ENCODE peak calls at places on chromosome 16, in six cellular contexts. S is OCI-LY7; N is effector memory CD4-positive, alpha-beta T cell; C is fibroblast of mammary gland; X is body of pancreas; W is esophagus squamous epithelium. P is an unnamed sample.

GRCh38 chr16:84548508-84548907 is 44.0 kb upstream of the MEAK7 start:
- DNase-seq in S (no peak), N (no peak), C (no peak), X (no peak), W (no peak), P (no peak)

GRCh38 chr16:77564791-77565390 is 130.1 kb upstream of the ADAMTS18 start:
- DNase-seq in S (no peak), N (no peak), C (peak; percentile 34), X (no peak), W (no peak), P (no peak)

GRCh38 chr16:4734730-4735575 is 616 bp downstream of the DNAAF8 start:
- DNase-seq in S (peak; percentile 93), N (peak; percentile 92), C (peak; percentile 68), X (peak; percentile 90), W (peak; percentile 58), P (peak; percentile 80)

GRCh38 chr16:3800477-3801270 is 79.8 kb downstream of the CREBBP start:
- DNase-seq in S (no peak), N (no peak), C (no peak), X (no peak), W (no peak), P (no peak)

GRCh38 chr16:87201052-87201451 is 116.1 kb downstream of the C16orf95 start:
- DNase-seq in S (no peak), N (no peak), C (peak; percentile 100), X (peak; percentile 37), W (no peak), P (no peak)

GRCh38 chr16:2278956-2279800 is 11.3 kb upstream of the RNPS1 start:
- DNase-seq in S (no peak), N (no peak), C (no peak), X (no peak), W (no peak), P (no peak)

GRCh38 chr16:1991588-1992474 is 2.1 kb downstream of the SYNGR3 start:
- DNase-seq in S (peak; percentile 95), N (peak; percentile 100), C (peak; percentile 84), X (peak; percentile 93), W (peak; percentile 82), P (peak; percentile 78)

GRCh38 chr16:57694191-57694555 is 433 bp upstream of the DRC7 start:
- DNase-seq in S (no peak), N (no peak), C (no peak), X (peak; percentile 94), W (no peak), P (no peak)

GRCh38 chr16:84144859-84145639 is at the start of the genes DNAAF1 and HSDL1:
- DNase-seq in S (peak; percentile 92), N (peak; percentile 93), C (peak; percentile 72), X (peak; percentile 92), W (peak; percentile 24), P (peak; percentile 70)

GRCh38 chr16:24729243-24729966 is at the start of gene TNRC6A:
- DNase-seq in S (peak; percentile 90), N (peak; percentile 67), C (peak; percentile 84), X (peak; percentile 91), W (peak; percentile 24), P (peak; percentile 46)

GRCh38 chr16:56190903-56191806 is at the start of gene GNAO1:
- DNase-seq in S (no peak), N (peak; percentile 65), C (peak; percentile 43), X (peak; percentile 49), W (no peak), P (peak; percentile 47)

GRCh38 chr16:54633943-54634362 is 296.7 kb upstream of the IRX5 start:
- DNase-seq in S (peak; percentile 29), N (no peak), C (peak; percentile 18), X (no peak), W (no peak), P (peak; percentile 16)

GRCh38 chr16:15592324-15592723 is 50.6 kb downstream of the MARF1 start:
- DNase-seq in S (no peak), N (no peak), C (no peak), X (no peak), W (no peak), P (no peak)

GRCh38 chr16:7343271-7343670 is 10.6 kb downstream of the RBFOX1 start:
- DNase-seq in S (no peak), N (no peak), C (no peak), X (no peak), W (no peak), P (no peak)

GRCh38 chr16:11251525-11252481 is 4.2 kb downstream of the SOCS1 start:
- DNase-seq in S (no peak), N (peak; percentile 64), C (peak; percentile 70), X (no peak), W (no peak), P (peak; percentile 60)

GRCh38 chr16:58820359-58820758 is 86.2 kb upstream of the GOT2 start:
- DNase-seq in S (no peak), N (no peak), C (no peak), X (no peak), W (no peak), P (no peak)

GRCh38 chr16:87464691-87465300 is 28.0 kb downstream of the ZCCHC14 start:
- DNase-seq in S (no peak), N (no peak), C (peak; percentile 98), X (peak; percentile 77), W (no peak), P (peak; percentile 17)

DNA sequence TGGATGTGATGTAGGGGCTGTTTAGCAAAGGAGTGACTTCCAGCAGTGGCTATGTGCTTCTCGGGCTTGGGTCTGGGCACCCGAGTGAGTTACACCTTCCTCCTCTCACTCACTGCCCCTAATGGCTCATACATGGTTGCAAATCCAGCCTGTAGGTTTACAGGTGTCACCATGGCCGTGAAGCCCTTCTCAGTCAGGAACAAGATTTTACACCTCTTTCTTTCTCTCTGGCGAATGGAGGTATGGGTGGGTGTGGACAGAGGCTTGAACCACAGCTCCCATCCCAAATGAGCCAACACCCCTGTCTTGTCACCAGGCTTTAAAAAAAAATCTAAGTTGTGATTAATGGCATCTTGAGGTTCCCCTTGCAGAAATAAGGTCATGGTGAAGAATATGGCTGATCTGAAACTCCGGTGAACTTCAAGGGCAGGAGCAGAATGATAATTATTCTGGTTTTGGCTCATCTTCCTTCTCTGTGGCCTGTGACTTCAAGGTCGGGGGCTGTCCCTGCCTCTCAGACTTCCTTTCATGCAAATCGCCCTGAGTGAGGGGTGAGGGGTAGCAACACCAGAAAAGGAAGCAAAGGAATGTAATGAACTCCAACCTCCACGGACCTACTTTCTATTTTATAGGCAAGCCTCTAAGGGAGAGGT is 331.2 kb downstream of the MAF start:
- DNase-seq in S (peak; percentile 48), N (no peak), C (no peak), X (no peak), W (no peak), P (no peak)
- H3K4me3 ChIP-seq in S (peak overlapping the region; percentile 30), N (no peak overlapping the region), C (no peak overlapping the region), X (no peak overlapping the region), W (no peak overlapping the region), P (no peak overlapping the region)

GRCh38 chr16:72789921-72790320 is 258.0 kb downstream of the ZFHX3 start:
- DNase-seq in S (no peak), N (no peak), C (no peak), X (no peak), W (no peak), P (no peak)

GRCh38 chr16:72789465-72789864 is 258.5 kb downstream of the ZFHX3 start:
- DNase-seq in S (no peak), N (no peak), C (no peak), X (no peak), W (no peak), P (no peak)

GRCh38 chr16:72787519-72788268 is 260.2 kb downstream of the ZFHX3 start:
- DNase-seq in S (no peak), N (peak; percentile 25), C (peak; percentile 91), X (peak; percentile 51), W (no peak), P (peak; percentile 57)

GRCh38 chr16:72787130-72787518 is 260.8 kb downstream of the ZFHX3 start:
- DNase-seq in S (no peak), N (no peak), C (no peak), X (no peak), W (no peak), P (no peak)

GRCh38 chr16:72788269-72788809 is 259.6 kb downstream of the ZFHX3 start:
- DNase-seq in S (no peak), N (no peak), C (no peak), X (no peak), W (no peak), P (no peak)
- H3K4me3 ChIP-seq in S (no peak overlapping the region), N (peak overlapping the region; percentile 45), C (no peak overlapping the region), X (no peak overlapping the region), W (peak overlapping the region; percentile 49), P (no peak overlapping the region)

GRCh38 chr16:88941933-88942909 is 34.8 kb downstream of the CBFA2T3 start:
- DNase-seq in S (peak; percentile 84), N (peak; percentile 14), C (no peak), X (no peak), W (no peak), P (peak; percentile 82)

GRCh38 chr16:88943741-88944140 is 33.3 kb downstream of the CBFA2T3 start:
- DNase-seq in S (no peak), N (no peak), C (no peak), X (no peak), W (no peak), P (no peak)

GRCh38 chr16:88941051-88941932 is 35.7 kb downstream of the CBFA2T3 start:
- DNase-seq in S (peak; percentile 43), N (no peak), C (no peak), X (peak; percentile 61), W (no peak), P (no peak)

GRCh38 chr16:88945473-88945872 is 31.5 kb downstream of the CBFA2T3 start:
- DNase-seq in S (no peak), N (no peak), C (no peak), X (no peak), W (no peak), P (no peak)

GRCh38 chr16:88943131-88943664 is 33.8 kb downstream of the CBFA2T3 start:
- DNase-seq in S (peak; percentile 69), N (no peak), C (no peak), X (no peak), W (no peak), P (peak; percentile 84)
- H3K4me3 ChIP-seq in S (peak overlapping the region; percentile 47), N (no peak overlapping the region), C (no peak overlapping the region), X (no peak overlapping the region), W (no peak overlapping the region), P (peak overlapping the region; percentile 43)

GRCh38 chr16:69448470-69449193 is 24.2 kb downstream of the CYB5B start:
- DNase-seq in S (no peak), N (no peak), C (peak; percentile 46), X (no peak), W (no peak), P (no peak)

GRCh38 chr16:69440236-69440635 is 15.8 kb downstream of the CYB5B start:
- DNase-seq in S (no peak), N (no peak), C (no peak), X (no peak), W (no peak), P (no peak)

GRCh38 chr16:69443809-69444611 is 19.6 kb downstream of the CYB5B start:
- DNase-seq in S (no peak), N (no peak), C (peak; percentile 60), X (no peak), W (no peak), P (no peak)

DNA sequence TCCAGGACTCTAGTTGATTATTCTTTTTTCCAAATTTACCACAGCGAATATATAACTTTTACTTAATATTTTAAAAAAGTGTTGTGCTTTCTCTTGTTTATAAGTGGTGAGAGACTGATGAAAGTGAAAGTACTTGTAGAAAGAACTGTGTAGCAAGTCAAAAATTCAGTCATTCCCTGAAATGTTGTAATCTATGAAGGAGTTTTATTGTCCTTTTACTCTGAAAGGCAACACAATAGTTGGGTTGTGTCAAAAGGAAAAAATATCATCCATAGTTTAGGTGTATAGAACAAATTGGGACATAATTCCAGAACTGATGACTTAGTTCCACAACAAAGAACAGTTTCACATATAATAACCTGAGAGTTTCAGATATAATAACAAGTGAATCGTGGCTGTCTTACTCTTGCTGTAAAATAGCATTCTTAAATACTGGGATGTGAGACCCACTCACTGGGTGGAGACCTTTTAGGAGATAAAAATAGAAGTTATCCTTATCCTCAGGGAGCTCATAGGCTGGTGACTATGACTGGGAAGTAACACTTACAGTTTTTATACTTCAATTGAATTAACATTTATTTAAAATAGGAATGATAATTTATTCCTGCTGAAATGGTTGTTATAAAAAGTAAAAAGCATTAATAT is 20.6 kb downstream of the CYB5B start:
- DNase-seq in S (no peak), N (no peak), C (peak; percentile 46), X (no peak), W (no peak), P (no peak)
- H3K4me3 ChIP-seq in S (no peak overlapping the region), N (peak overlapping the region; percentile 37), C (peak overlapping the region; percentile 12), X (no peak overlapping the region), W (peak overlapping the region; percentile 32), P (no peak overlapping the region)

P was measured in Jurkat, Clone E6-1.